ENCODE peak calls at places on chromosomes 12 and 14, in five cellular contexts. One of them, this sample, is unnamed.

GRCh38 chr14:88256997-88257755 is 65.9 kb downstream of the KCNK10 start:
- DNase-seq in Panc1: no peak
- DNase-seq in stimulated activated naive B cell treated with anti-CD40 and anti-IgM and Interleukin-4, amounts not matched to agents 10 μg/mL and 1 μg/mL and 100 μg/mL, for 72 hours: no peak
- DNase-seq in HS-27A: no peak
- DNase-seq in activated naive CD4-positive, alpha-beta T cell: no peak
- DNase-seq in this sample: no peak

GRCh38 chr12:132827763-132828703 is 636 bp downstream of the GOLGA3 start:
- DNase-seq in Panc1: no peak
- DNase-seq in stimulated activated naive B cell treated with anti-CD40 and anti-IgM and Interleukin-4, amounts not matched to agents 10 μg/mL and 1 μg/mL and 100 μg/mL, for 72 hours: peak
- DNase-seq in HS-27A: no peak
- DNase-seq in activated naive CD4-positive, alpha-beta T cell: no peak
- DNase-seq in this sample: peak

GRCh38 chr12:41919526-41920305 is 225.0 kb downstream of the GXYLT1 start:
- DNase-seq in Panc1: no peak
- DNase-seq in stimulated activated naive B cell treated with anti-CD40 and anti-IgM and Interleukin-4, amounts not matched to agents 10 μg/mL and 1 μg/mL and 100 μg/mL, for 72 hours: no peak
- DNase-seq in HS-27A: no peak
- DNase-seq in activated naive CD4-positive, alpha-beta T cell: no peak
- DNase-seq in this sample: no peak

GRCh38 chr12:57031228-57031670 is 14.9 kb upstream of the TAC3 start:
- DNase-seq in Panc1: no peak
- DNase-seq in stimulated activated naive B cell treated with anti-CD40 and anti-IgM and Interleukin-4, amounts not matched to agents 10 μg/mL and 1 μg/mL and 100 μg/mL, for 72 hours: no peak
- DNase-seq in HS-27A: no peak
- DNase-seq in activated naive CD4-positive, alpha-beta T cell: no peak
- DNase-seq in this sample: no peak

GRCh38 chr12:93950321-93950720 is 198.1 kb upstream of the PLXNC1 start:
- DNase-seq in Panc1: no peak
- DNase-seq in stimulated activated naive B cell treated with anti-CD40 and anti-IgM and Interleukin-4, amounts not matched to agents 10 μg/mL and 1 μg/mL and 100 μg/mL, for 72 hours: no peak
- DNase-seq in HS-27A: no peak
- DNase-seq in activated naive CD4-positive, alpha-beta T cell: no peak
- DNase-seq in this sample: no peak

GRCh38 chr14:22996823-22997301 is 13.1 kb downstream of the C14orf93 start:
- DNase-seq in Panc1: no peak
- DNase-seq in stimulated activated naive B cell treated with anti-CD40 and anti-IgM and Interleukin-4, amounts not matched to agents 10 μg/mL and 1 μg/mL and 100 μg/mL, for 72 hours: no peak
- DNase-seq in HS-27A: no peak
- DNase-seq in activated naive CD4-positive, alpha-beta T cell: no peak
- DNase-seq in this sample: no peak

GRCh38 chr12:98421336-98421735 is 94.1 kb upstream of the TMPO start:
- DNase-seq in Panc1: no peak
- DNase-seq in stimulated activated naive B cell treated with anti-CD40 and anti-IgM and Interleukin-4, amounts not matched to agents 10 μg/mL and 1 μg/mL and 100 μg/mL, for 72 hours: no peak
- DNase-seq in HS-27A: no peak
- DNase-seq in activated naive CD4-positive, alpha-beta T cell: no peak
- DNase-seq in this sample: no peak

GRCh38 chr12:122749569-122750332 is 2.9 kb upstream of the DENR start:
- DNase-seq in Panc1: no peak
- DNase-seq in stimulated activated naive B cell treated with anti-CD40 and anti-IgM and Interleukin-4, amounts not matched to agents 10 μg/mL and 1 μg/mL and 100 μg/mL, for 72 hours: no peak
- DNase-seq in HS-27A: no peak
- DNase-seq in activated naive CD4-positive, alpha-beta T cell: no peak
- DNase-seq in this sample: peak

This sample was measured in breast epithelium.